ENCODE peak calls at places on chromosome 9, in nine cellular contexts. T is mesothelial cell of epicardium; R is activated effector memory CD4-positive, alpha-beta T cell treated with anti-CD3 and anti-CD28 coated beads, Interleukin-2, amount 50 U/mL, for 16 hours; Z is endothelial cell; N is lower lobe of right lung; L is transverse colon; V is activated naive CD4-positive, alpha-beta T cell treated with anti-CD3 and anti-CD28 coated beads, Interleukin-2, amount 10 ng/mL, durations not matched to agents 7 days and 5 days; P is fibroblast of gingiva; U is NCI-H2081. S is an unnamed sample.

GRCh38 chr9:134461436-134461982 is 135.3 kb downstream of the RXRA start:
- DNase-seq in T (no peak), R (no peak), Z (no peak), N (no peak), L (no peak), V (no peak), P (no peak), U (no peak), S (no peak)

GRCh38 chr9:32942755-32943460 is 58.5 kb downstream of the APTX start:
- DNase-seq in T (no peak), R (no peak), Z (peak), N (no peak), L (no peak), V (no peak), P (no peak), U (no peak), S (no peak)

GRCh38 chr9:107043886-107044285 is 180.9 kb downstream of the ZNF462 start:
- DNase-seq in T (no peak), R (no peak), Z (no peak), N (no peak), L (no peak), V (no peak), P (no peak), U (peak), S (no peak)

GRCh38 chr9:99375481-99375880 is 153.4 kb downstream of the SEC61B start:
- DNase-seq in T (no peak), R (no peak), Z (no peak), N (no peak), L (no peak), V (no peak), P (no peak), U (no peak), S (no peak)

GRCh38 chr9:96496368-96497116 is 46.6 kb downstream of the HABP4 start:
- DNase-seq in T (no peak), R (no peak), Z (no peak), N (no peak), L (no peak), V (no peak), P (no peak), U (no peak), S (no peak)

GRCh38 chr9:87678650-87679355 is 47.1 kb upstream of the CTSL start:
- DNase-seq in T (peak), R (peak), Z (peak), N (no peak), L (peak), V (peak), P (peak), U (peak), S (no peak)

GRCh38 chr9:123401879-123402513 is 46.0 kb downstream of the CRB2 start:
- DNase-seq in T (no peak), R (no peak), Z (peak), N (no peak), L (peak), V (no peak), P (peak), U (peak), S (no peak)

GRCh38 chr9:107735821-107736220 is 246.3 kb upstream of the KLF4 start:
- DNase-seq in T (no peak), R (no peak), Z (no peak), N (no peak), L (no peak), V (no peak), P (no peak), U (no peak), S (no peak)

GRCh38 chr9:87475463-87475862 is 22.2 kb upstream of the DAPK1 start:
- DNase-seq in T (no peak), R (no peak), Z (no peak), N (no peak), L (no peak), V (no peak), P (no peak), U (no peak), S (no peak)

GRCh38 chr9:123689701-123690428 is 240.1 kb downstream of the DENND1A start:
- DNase-seq in T (no peak), R (no peak), Z (no peak), N (no peak), L (no peak), V (no peak), P (no peak), U (no peak), S (no peak)

GRCh38 chr9:38018964-38019602 is 49.9 kb downstream of the SHB start:
- DNase-seq in T (no peak), R (no peak), Z (no peak), N (peak), L (no peak), V (no peak), P (peak), U (peak), S (no peak)

GRCh38 chr9:29669613-29670012 is 2096.3 kb upstream of the C9orf72 start:
- DNase-seq in T (no peak), R (no peak), Z (no peak), N (no peak), L (no peak), V (no peak), P (no peak), U (no peak), S (no peak)

GRCh38 chr9:304519-305185 is 90.0 kb downstream of the DOCK8 start:
- DNase-seq in T (no peak), R (no peak), Z (peak), N (no peak), L (no peak), V (no peak), P (no peak), U (no peak), S (no peak)

GRCh38 chr9:6142816-6143454 is 72.7 kb upstream of the IL33 start:
- DNase-seq in T (no peak), R (no peak), Z (no peak), N (no peak), L (no peak), V (no peak), P (no peak), U (no peak), S (no peak)

GRCh38 chr9:3708751-3709150 is 182.9 kb upstream of the RFX3 start:
- DNase-seq in T (no peak), R (no peak), Z (no peak), N (no peak), L (no peak), V (no peak), P (peak), U (peak), S (no peak)

GRCh38 chr9:36903541-36904435 is 130.3 kb downstream of the PAX5 start:
- DNase-seq in T (no peak), R (no peak), Z (no peak), N (no peak), L (no peak), V (no peak), P (no peak), U (no peak), S (no peak)

GRCh38 chr9:133114886-133115603 is 6.0 kb downstream of the RALGDS start:
- DNase-seq in T (no peak), R (no peak), Z (no peak), N (peak), L (no peak), V (no peak), P (no peak), U (no peak), S (no peak)

GRCh38 chr9:96199006-96199405 is 103.0 kb downstream of the HSD17B3 start:
- DNase-seq in T (no peak), R (no peak), Z (no peak), N (no peak), L (no peak), V (no peak), P (no peak), U (no peak), S (no peak)

GRCh38 chr9:136175745-136176290 is 29.1 kb downstream of the LHX3 start:
- DNase-seq in T (no peak), R (no peak), Z (no peak), N (no peak), L (no peak), V (no peak), P (no peak), U (no peak), S (no peak)

GRCh38 chr9:17021379-17021970 is 113.4 kb upstream of the CNTLN start:
- DNase-seq in T (no peak), R (no peak), Z (no peak), N (no peak), L (no peak), V (no peak), P (no peak), U (no peak), S (no peak)

GRCh38 chr9:33331411-33331891 is 41.1 kb downstream of the NFX1 start:
- DNase-seq in T (no peak), R (no peak), Z (no peak), N (no peak), L (no peak), V (no peak), P (no peak), U (no peak), S (no peak)

GRCh38 chr9:23638837-23639426 is 187.1 kb downstream of the ELAVL2 start:
- DNase-seq in T (no peak), R (no peak), Z (no peak), N (no peak), L (no peak), V (no peak), P (no peak), U (no peak), S (no peak)

GRCh38 chr9:114889802-114890224 is 40.6 kb downstream of the TNFSF8 start:
- DNase-seq in T (no peak), R (no peak), Z (no peak), N (peak), L (no peak), V (peak), P (peak), U (no peak), S (no peak)

GRCh38 chr9:120916573-120916972 is 10.0 kb downstream of the TRAF1 start:
- DNase-seq in T (no peak), R (peak), Z (no peak), N (no peak), L (no peak), V (no peak), P (peak), U (no peak), S (no peak)

GRCh38 chr9:13351768-13352386 is 72.4 kb upstream of the MPDZ start:
- DNase-seq in T (no peak), R (no peak), Z (peak), N (no peak), L (no peak), V (no peak), P (peak), U (peak), S (no peak)

GRCh38 chr9:90103771-90104170 is 499.0 kb downstream of the GADD45G start:
- DNase-seq in T (no peak), R (no peak), Z (no peak), N (no peak), L (no peak), V (no peak), P (no peak), U (no peak), S (no peak)

GRCh38 chr9:136001231-136001630 is 40.1 kb upstream of the UBAC1 start:
- DNase-seq in T (no peak), R (no peak), Z (no peak), N (no peak), L (no peak), V (no peak), P (no peak), U (no peak), S (no peak)

GRCh38 chr9:91197232-91198181 is 164.2 kb downstream of the AUH start:
- DNase-seq in T (no peak), R (no peak), Z (no peak), N (peak), L (peak), V (no peak), P (peak), U (peak), S (peak)

GRCh38 chr9:6272229-6272597 is 56.0 kb upstream of the TPD52L3 start:
- DNase-seq in T (no peak), R (no peak), Z (no peak), N (no peak), L (no peak), V (no peak), P (peak), U (no peak), S (no peak)

GRCh38 chr9:31719262-31719661 is 665.2 kb upstream of the ACO1 start:
- DNase-seq in T (no peak), R (no peak), Z (no peak), N (no peak), L (no peak), V (no peak), P (no peak), U (no peak), S (no peak)

GRCh38 chr9:83154087-83154736 is 91.3 kb upstream of the RASEF start:
- DNase-seq in T (no peak), R (no peak), Z (no peak), N (no peak), L (no peak), V (no peak), P (no peak), U (no peak), S (no peak)

GRCh38 chr9:109098221-109098959 is 21.4 kb downstream of the TMEM245 start:
- DNase-seq in T (no peak), R (no peak), Z (peak), N (no peak), L (no peak), V (no peak), P (peak), U (peak), S (no peak)

GRCh38 chr9:130034570-130034969 is 8.4 kb downstream of the FNBP1 start:
- DNase-seq in T (no peak), R (no peak), Z (no peak), N (no peak), L (no peak), V (no peak), P (peak), U (no peak), S (no peak)

GRCh38 chr9:111891910-111892499 is 4.6 kb upstream of the UGCG start:
- DNase-seq in T (no peak), R (no peak), Z (no peak), N (peak), L (peak), V (no peak), P (no peak), U (no peak), S (no peak)

GRCh38 chr9:15211160-15211993 is 95.6 kb downstream of the TTC39B start:
- DNase-seq in T (peak), R (peak), Z (peak), N (no peak), L (peak), V (peak), P (peak), U (peak), S (no peak)

GRCh38 chr9:1434082-1434481 is 383.9 kb downstream of the DMRT2 start:
- DNase-seq in T (no peak), R (no peak), Z (peak), N (no peak), L (no peak), V (no peak), P (no peak), U (no peak), S (no peak)

GRCh38 chr9:71552480-71552879 is 215.8 kb downstream of the CEMIP2 start:
- DNase-seq in T (no peak), R (no peak), Z (peak), N (no peak), L (no peak), V (no peak), P (no peak), U (peak), S (no peak)